ENCODE peak calls at places on chromosomes 16 and 17, in five cellular contexts. A, L, I, D and K are unnamed samples.

GRCh38 chr16:88045820-88046303 is 94.6 kb downstream of the BANP start:
- DNase-seq in A (no peak), L (no peak), I (no peak), D (peak), K (peak)

GRCh38 chr16:71426880-71427615 is 14.8 kb downstream of the TLE7 start:
- DNase-seq in A (no peak), L (no peak), I (no peak), D (no peak), K (no peak)

GRCh38 chr16:12092347-12092882 is 115.9 kb downstream of the SNX29 start:
- DNase-seq in A (peak), L (peak), I (no peak), D (no peak), K (no peak)

GRCh38 chr16:61929801-61930200 is 106.4 kb downstream of the CDH8 start:
- DNase-seq in A (no peak), L (no peak), I (no peak), D (no peak), K (no peak)

GRCh38 chr17:78130439-78131101 is at the start of gene TMC8:
- DNase-seq in A (no peak), L (no peak), I (peak), D (peak), K (peak)

GRCh38 chr16:20320592-20320991 is 6.7 kb downstream of the GP2 start:
- DNase-seq in A (no peak), L (no peak), I (no peak), D (no peak), K (no peak)

GRCh38 chr16:2244926-2245795 is 6.2 kb downstream of the ECI1 start:
- DNase-seq in A (no peak), L (no peak), I (no peak), D (no peak), K (no peak)

GRCh38 chr17:55405600-55405999 is 16.0 kb downstream of the MMD start:
- DNase-seq in A (peak), L (peak), I (no peak), D (no peak), K (no peak)

GRCh38 chr16:2210386-2211365 is at the start of gene BRICD5:
- DNase-seq in A (no peak), L (no peak), I (no peak), D (no peak), K (no peak)

GRCh38 chr16:29974291-29975133 is 844 bp downstream of the TAOK2 start:
- DNase-seq in A (no peak), L (peak), I (peak), D (peak), K (no peak)

GRCh38 chr16:3215601-3216262 is 19.2 kb downstream of the ZNF200 start:
- DNase-seq in A (no peak), L (no peak), I (peak), D (no peak), K (no peak)

GRCh38 chr17:74892974-74893911 is at the start of gene FADS6:
- DNase-seq in A (no peak), L (peak), I (no peak), D (peak), K (no peak)

GRCh38 chr17:4950075-4950756 is 703 bp upstream of the ENO3 start:
- DNase-seq in A (no peak), L (peak), I (peak), D (peak), K (peak)

GRCh38 chr16:15754821-15755534 is 101.8 kb downstream of the MYH11 start:
- DNase-seq in A (peak), L (no peak), I (no peak), D (no peak), K (no peak)

GRCh38 chr17:17403899-17404576 is 72.8 kb upstream of the MED9 start:
- DNase-seq in A (no peak), L (no peak), I (peak), D (peak), K (peak)
- H3K4me3 ChIP-seq in A (no peak), L (no peak), I (peak), D (no peak), K (no peak)

DNA sequence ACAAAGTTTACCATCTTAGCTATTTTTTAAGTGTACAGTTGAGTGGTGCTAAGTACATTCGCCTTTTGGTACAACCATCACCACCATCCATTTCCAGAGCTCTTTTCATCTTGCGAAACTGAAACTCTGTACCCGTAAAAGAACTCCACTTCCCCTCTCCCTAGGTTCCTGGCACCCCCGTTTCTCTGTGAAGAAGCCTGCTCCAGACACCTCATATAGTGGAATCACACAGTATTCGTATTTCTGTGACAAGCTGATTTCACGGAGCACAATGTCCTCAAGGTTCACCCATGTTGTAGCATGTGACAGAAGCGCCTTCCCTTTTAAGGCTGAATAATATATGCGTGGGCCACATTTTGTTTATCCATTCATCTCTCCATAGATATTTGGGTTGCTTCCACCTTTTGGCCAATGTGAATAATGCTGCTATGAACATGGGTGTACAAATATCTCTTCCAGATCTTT is 54.2 kb upstream of the MAP3K14 start:
- DNase-seq in A (peak), L (peak), I (no peak), D (no peak), K (no peak)
- H3K4me3 ChIP-seq in A (no peak), L (peak), I (no peak), D (no peak), K (no peak)

GRCh38 chr17:48720263-48721008 is 1.9 kb downstream of the PRAC1 start:
- DNase-seq in A (no peak), L (no peak), I (no peak), D (no peak), K (no peak)
- H3K4me3 ChIP-seq in A (no peak), L (no peak), I (no peak), D (no peak), K (no peak)

GRCh38 chr16:9458816-9459215 is 367.4 kb downstream of the HAPSTR1 start:
- DNase-seq in A (no peak), L (no peak), I (no peak), D (no peak), K (no peak)
- H3K4me3 ChIP-seq in A (no peak), L (no peak), I (no peak), D (no peak), K (no peak)